ENCODE peak calls at places on chromosomes 6 and 20, in four cellular contexts. T is transverse colon, E is heart right ventricle, L is tibial artery. P is an unnamed sample.
A peak's percentile ranks its signal among the peaks of the same experiment; 100 is the strongest.

GRCh38 chr6:144149894-144150672 is at the start of gene STX11:
- DNase-seq in T (peak; percentile 76), E (peak; percentile 80), L (peak; percentile 40), P (peak; percentile 71)

GRCh38 chr20:11229772-11230171 is 556.0 kb upstream of the JAG1 start:
- DNase-seq in T (peak; percentile 8), E (peak; percentile 14), L (peak; percentile 51), P (peak; percentile 89)

GRCh38 chr6:109768485-109768884 is 77.4 kb downstream of the FIG4 start:
- DNase-seq in T (no peak), E (no peak), L (no peak), P (no peak)

GRCh38 chr6:1962201-1962600 is 283.2 kb downstream of the GMDS start:
- DNase-seq in T (no peak), E (no peak), L (no peak), P (no peak)

GRCh38 chr20:32476684-32477593 is 108.2 kb downstream of the NOL4L start:
- DNase-seq in T (no peak), E (no peak), L (no peak), P (no peak)

GRCh38 chr6:144681334-144681733 is 396.2 kb downstream of the UTRN start:
- DNase-seq in T (no peak), E (no peak), L (no peak), P (no peak)

GRCh38 chr6:104921896-104922295 is 35.0 kb upstream of the LIN28B start:
- DNase-seq in T (no peak), E (no peak), L (no peak), P (no peak)

GRCh38 chr6:105748737-105749161 is 337.4 kb upstream of the PRDM1 start:
- DNase-seq in T (no peak), E (no peak), L (no peak), P (no peak)

GRCh38 chr6:148021715-148022114 is 320.9 kb upstream of the SASH1 start:
- DNase-seq in T (peak; percentile 14), E (no peak), L (no peak), P (no peak)

GRCh38 chr6:148494226-148494625 is 151.6 kb downstream of the SASH1 start:
- DNase-seq in T (no peak), E (no peak), L (no peak), P (no peak)

GRCh38 chr6:123276439-123277045 is 280.5 kb downstream of the CLVS2 start:
- DNase-seq in T (no peak), E (no peak), L (no peak), P (no peak)

GRCh38 chr6:2157441-2158127 is 87.8 kb downstream of the GMDS start:
- DNase-seq in T (no peak), E (no peak), L (no peak), P (no peak)

GRCh38 chr6:21003780-21004541 is 469.7 kb downstream of the CDKAL1 start:
- DNase-seq in T (no peak), E (no peak), L (no peak), P (no peak)

GRCh38 chr6:45709834-45710233 is 305.8 kb downstream of the CLIC5 start:
- DNase-seq in T (no peak), E (no peak), L (no peak), P (no peak)

GRCh38 chr20:10761232-10761631 is 87.4 kb upstream of the JAG1 start:
- DNase-seq in T (no peak), E (no peak), L (no peak), P (no peak)

GRCh38 chr6:22765015-22765414 is 195.6 kb downstream of the HDGFL1 start:
- DNase-seq in T (no peak), E (no peak), L (no peak), P (no peak)

GRCh38 chr6:104640141-104640700 is 219.5 kb downstream of the HACE1 start:
- DNase-seq in T (no peak), E (no peak), L (no peak), P (no peak)

GRCh38 chr6:28643017-28643740 is 117.5 kb downstream of the GPX5 start:
- DNase-seq in T (no peak), E (no peak), L (no peak), P (no peak)

GRCh38 chr20:52484438-52484837 is 292.9 kb upstream of the ZFP64 start:
- DNase-seq in T (no peak), E (no peak), L (no peak), P (no peak)

GRCh38 chr6:90584636-90585255 is 2.1 kb downstream of the MAP3K7 start:
- DNase-seq in T (no peak), E (no peak), L (no peak), P (no peak)

GRCh38 chr6:45591816-45592359 is 214.2 kb upstream of the SUPT3H start:
- DNase-seq in T (no peak), E (no peak), L (no peak), P (no peak)

GRCh38 chr20:48823960-48824497 is 3.8 kb downstream of the PREX1 start:
- DNase-seq in T (no peak), E (no peak), L (no peak), P (no peak)

GRCh38 chr6:2226775-2227174 is 18.6 kb downstream of the GMDS start:
- DNase-seq in T (no peak), E (no peak), L (no peak), P (no peak)

GRCh38 chr20:41167118-41167470 is 29.8 kb downstream of the PLCG1 start:
- DNase-seq in T (peak; percentile 5), E (no peak), L (no peak), P (no peak)

GRCh38 chr20:41166201-41167117 is 29.1 kb downstream of the PLCG1 start:
- DNase-seq in T (peak; percentile 5), E (no peak), L (no peak), P (no peak)

GRCh38 chr20:41168281-41169183 is 31.2 kb downstream of the PLCG1 start:
- DNase-seq in T (peak; percentile 4), E (no peak), L (peak; percentile 18), P (no peak)

GRCh38 chr20:41169184-41169690 is 31.9 kb downstream of the PLCG1 start:
- DNase-seq in T (no peak), E (no peak), L (peak; percentile 0), P (no peak)

DNA sequence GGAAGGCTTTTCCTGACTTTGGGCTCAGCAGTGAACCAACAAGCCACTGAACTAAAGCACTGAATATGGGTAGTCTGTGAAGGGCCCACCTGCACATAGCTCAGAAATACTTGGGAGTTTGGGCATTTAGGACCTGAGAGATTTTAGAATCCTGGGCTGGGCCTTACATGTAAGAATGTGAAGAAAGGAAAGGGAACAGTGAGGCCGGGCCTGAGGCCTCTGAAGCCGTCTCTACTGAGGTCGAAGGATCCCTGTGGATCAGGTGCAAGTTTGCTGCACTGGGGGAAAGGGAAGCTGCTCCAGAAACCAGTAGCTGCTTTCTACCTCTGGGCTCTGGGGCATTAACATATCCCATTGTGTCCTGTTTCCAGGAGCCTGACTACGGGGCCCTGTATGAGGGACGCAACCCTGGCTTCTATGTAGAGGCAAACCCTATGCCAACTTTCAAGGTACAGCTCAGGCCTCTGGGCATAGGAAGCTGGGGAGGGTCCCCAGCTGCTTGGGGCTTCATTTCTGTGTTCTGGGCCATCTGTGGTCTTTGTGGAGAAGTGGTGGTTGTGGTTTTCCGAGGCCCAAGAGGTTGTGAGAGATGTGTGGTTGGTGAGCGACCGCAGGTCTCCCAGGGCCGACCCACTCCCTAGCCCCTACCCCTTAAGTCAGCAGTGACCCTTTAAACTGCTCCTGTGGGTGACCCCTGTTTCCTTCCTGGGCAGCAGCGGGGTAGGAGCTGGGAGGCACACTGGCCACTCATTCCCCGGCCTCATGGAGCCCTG is 30.3 kb downstream of the PLCG1 start:
- DNase-seq in T (peak; percentile 5), E (no peak), L (no peak), P (no peak)
- H3K27me3 ChIP-seq in T (no peaks in the 10 kb centered on the region), E (no peaks in the 10 kb centered on the region), L (no peaks in the 10 kb centered on the region), P (no peaks in the 10 kb centered on the region)

DNA sequence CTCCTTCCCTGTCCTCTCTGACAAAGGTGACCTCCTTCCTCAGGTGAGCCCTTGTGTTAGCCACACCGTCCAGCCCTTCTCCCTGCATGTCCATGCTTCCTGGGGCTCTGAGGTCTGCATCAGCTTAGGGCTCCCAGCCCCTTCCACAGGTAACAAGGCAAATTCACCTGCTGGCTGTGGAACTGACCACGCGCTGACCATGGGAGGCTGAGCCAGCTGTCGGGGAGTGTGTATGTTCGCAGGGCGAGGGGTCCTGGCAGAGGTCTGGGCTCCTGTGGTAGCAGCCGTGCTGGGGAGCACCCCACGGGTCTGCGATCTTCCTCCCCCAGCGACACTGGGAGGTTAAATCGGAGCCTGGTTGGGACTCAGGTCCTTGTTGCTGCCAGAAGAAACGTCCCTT is 136.7 kb downstream of the PHACTR3 start:
- DNase-seq in T (no peak), E (no peak), L (no peak), P (no peak)
- H3K27me3 ChIP-seq in T (no peaks in the 10 kb centered on the region), E (peaks cover 33% of the 10 kb centered on the region), L (peaks cover 32% of the 10 kb centered on the region), P (no peaks in the 10 kb centered on the region)

GRCh38 chr6:146026873-146027272 is 2.0 kb upstream of the GRM1 start:
- DNase-seq in T (no peak), E (no peak), L (no peak), P (no peak)

GRCh38 chr6:146027586-146028249 is 1.1 kb upstream of the GRM1 start:
- DNase-seq in T (peak; percentile 6), E (no peak), L (no peak), P (no peak)

GRCh38 chr6:146029573-146030184 is 817 bp downstream of the GRM1 start:
- DNase-seq in T (no peak), E (no peak), L (no peak), P (no peak)

GRCh38 chr6:146028250-146028789 is 542 bp upstream of the GRM1 start:
- DNase-seq in T (peak; percentile 32), E (peak; percentile 70), L (peak; percentile 32), P (no peak)

DNA sequence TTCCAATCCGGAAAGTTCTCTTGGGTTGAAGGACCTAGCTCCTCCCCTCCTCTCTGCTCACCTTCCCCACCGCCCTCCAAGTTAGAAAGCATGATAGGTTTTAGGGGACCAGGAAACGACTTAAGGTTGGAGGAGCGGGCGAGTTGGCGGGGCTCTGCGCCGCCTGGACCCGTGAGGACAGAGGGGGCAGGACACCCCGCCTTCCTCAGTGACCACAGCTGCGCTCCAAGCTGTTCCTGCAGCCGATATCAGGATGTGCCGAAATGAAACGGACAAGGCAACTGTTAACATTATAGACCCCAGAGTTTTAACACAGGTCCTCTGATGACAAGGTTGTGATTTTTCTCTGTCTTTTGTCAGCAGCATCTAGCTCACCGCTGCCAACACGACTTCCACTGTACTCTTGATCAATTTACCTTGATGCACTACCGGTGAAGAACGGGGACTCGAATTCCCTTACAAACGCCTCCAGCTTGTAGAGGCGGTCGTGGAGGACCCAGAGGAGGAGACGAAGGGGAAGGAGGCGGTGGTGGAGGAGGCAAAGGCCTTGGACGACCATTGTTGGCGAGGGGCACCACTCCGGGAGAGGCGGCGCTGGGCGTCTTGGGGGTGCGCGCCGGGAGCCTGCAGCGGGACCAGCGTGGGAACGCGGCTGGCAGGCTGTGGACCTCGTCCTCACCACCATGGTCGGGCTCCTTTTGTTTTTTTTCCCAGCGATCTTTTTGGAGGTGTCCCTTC is at the start of gene GRM1:
- DNase-seq in T (peak; percentile 5), E (no peak), L (no peak), P (no peak)
- H3K27me3 ChIP-seq in T (peaks cover 42% of the 10 kb centered on the region), E (peaks cover 46% of the 10 kb centered on the region), L (peaks cover 35% of the 10 kb centered on the region), P (peaks cover 3% of the 10 kb centered on the region)

DNA sequence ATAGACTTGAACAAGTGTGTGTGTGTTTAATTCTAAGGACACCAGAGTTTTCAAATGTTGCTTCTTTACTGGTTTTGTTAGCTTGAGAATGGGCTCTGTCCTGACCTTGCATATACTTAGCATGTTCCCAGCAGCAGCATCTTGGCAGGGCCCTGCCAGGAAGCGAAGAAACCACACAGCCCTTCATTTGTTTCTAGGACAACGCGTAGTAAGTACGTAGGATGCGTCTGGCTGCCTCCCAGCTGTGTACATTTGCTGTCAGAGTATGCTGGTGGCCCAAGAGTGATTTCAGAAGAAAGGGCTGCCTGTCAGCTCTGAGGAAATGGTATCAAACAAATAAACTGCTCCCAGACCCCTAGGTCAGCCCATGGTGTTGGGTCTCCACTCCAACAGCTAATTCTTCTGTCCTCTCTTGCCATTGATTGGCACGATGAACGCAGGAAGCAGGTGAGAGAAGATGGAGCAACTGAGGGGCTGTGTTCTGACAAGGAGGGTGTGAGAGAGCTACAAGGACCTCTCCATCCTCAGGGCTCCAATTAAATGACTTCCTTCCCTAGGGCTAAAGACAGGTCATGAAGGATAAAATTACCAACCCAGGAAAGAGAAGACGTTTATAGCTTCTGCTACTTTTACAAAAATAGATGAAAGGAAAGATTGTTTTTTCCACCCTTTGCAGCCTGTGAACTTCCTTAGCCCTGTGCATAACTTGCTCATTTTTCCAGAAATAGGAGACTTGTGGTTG is 55.9 kb upstream of the HDDC2 start:
- DNase-seq in T (peak; percentile 39), E (peak; percentile 18), L (peak; percentile 23), P (no peak)
- H3K27me3 ChIP-seq in T (peaks cover 12% of the 10 kb centered on the region), E (peaks cover 17% of the 10 kb centered on the region), L (no peaks in the 10 kb centered on the region), P (no peaks in the 10 kb centered on the region)

P was measured in right atrium auricular region.